ENCODE peak calls at places on chromosomes 7 and 10, in six cellular contexts. G, A, D, Y, N and U are unnamed samples.

GRCh38 chr7:95636140-95636539 is 39.8 kb upstream of the PDK4 start:
- DNase-seq in G (no peak), N (no peak), D (no peak), Y (no peak), A (peak), U (no peak)

GRCh38 chr10:4073912-4074311 is 288.9 kb upstream of the KLF6 start:
- DNase-seq in G (peak), Y (no peak), D (no peak), A (peak), N (no peak), U (no peak)

GRCh38 chr7:102413071-102413470 is 16.9 kb downstream of the PRKRIP1 start:
- DNase-seq in Y (no peak), N (no peak), D (no peak), G (no peak), A (no peak), U (no peak)

GRCh38 chr10:129978322-129978721 is 14.2 kb upstream of the EBF3 start:
- DNase-seq in G (no peak), N (no peak), Y (no peak), A (no peak), D (no peak), U (no peak)

GRCh38 chr10:133329401-133330202 is 7.1 kb downstream of the CALY start:
- DNase-seq in N (peak), G (peak), A (peak), D (peak), Y (peak), U (peak)

GRCh38 chr7:81877890-81878289 is 108.0 kb upstream of the HGF start:
- DNase-seq in G (no peak), N (no peak), D (no peak), Y (no peak), A (no peak), U (no peak)

GRCh38 chr10:31656820-31657470 is 271.7 kb downstream of the ARHGAP12 start:
- DNase-seq in G (no peak), N (no peak), Y (no peak), D (no peak), A (no peak), U (no peak)

GRCh38 chr10:130858626-130859025 is 452.9 kb downstream of the TCERG1L start:
- DNase-seq in G (no peak), D (no peak), N (peak), Y (no peak), A (no peak), U (no peak)

GRCh38 chr10:3122486-3123205 is 49.9 kb downstream of the PITRM1 start:
- DNase-seq in N (no peak), A (no peak), D (no peak), Y (peak), G (no peak), U (no peak)

GRCh38 chr10:60944159-60944909 is at the start of gene RHOBTB1:
- DNase-seq in D (peak), G (peak), Y (peak), A (peak), N (peak), U (peak)

GRCh38 chr10:132260083-132260482 is 47.7 kb downstream of the STK32C start:
- DNase-seq in Y (no peak), A (no peak), G (no peak), D (no peak), N (no peak), U (no peak)

GRCh38 chr10:5583525-5584175 is 58.9 kb downstream of the CALML3 start:
- DNase-seq in Y (peak), A (no peak), G (no peak), D (peak), N (peak), U (peak)

GRCh38 chr10:71697938-71698709 is 21.5 kb downstream of the C10orf105 start:
- DNase-seq in N (no peak), A (no peak), D (no peak), G (no peak), Y (no peak), U (no peak)

GRCh38 chr7:24660541-24660940 is 87.3 kb downstream of the PALS2 start:
- DNase-seq in D (no peak), N (no peak), Y (no peak), A (no peak), G (peak), U (no peak)

GRCh38 chr10:103747193-103747865 is 108.0 kb downstream of the SH3PXD2A start:
- DNase-seq in D (no peak), A (no peak), N (no peak), Y (no peak), G (peak), U (no peak)

GRCh38 chr7:111108526-111108925 is 17.6 kb downstream of the LRRN3 start:
- DNase-seq in N (no peak), A (peak), D (no peak), G (peak), Y (no peak), U (no peak)

GRCh38 chr10:76210241-76210640 is 778.8 kb downstream of the LRMDA start:
- DNase-seq in D (no peak), N (no peak), Y (no peak), A (no peak), G (no peak), U (no peak)

GRCh38 chr10:58767652-58768051 is 255.0 kb downstream of the BICC1 start:
- DNase-seq in A (no peak), N (no peak), D (no peak), Y (no peak), G (no peak), U (no peak)

GRCh38 chr10:108147346-108147745 is 982.8 kb upstream of the SORCS1 start:
- DNase-seq in Y (no peak), G (no peak), D (no peak), A (no peak), N (no peak), U (no peak)

GRCh38 chr10:28788767-28789166 is 111.4 kb downstream of the BAMBI start:
- DNase-seq in D (no peak), Y (no peak), N (no peak), A (no peak), G (no peak), U (no peak)

GRCh38 chr7:151632750-151633515 is 113.2 kb upstream of the RHEB start:
- DNase-seq in N (peak), A (peak), D (peak), Y (peak), G (peak), U (peak)

GRCh38 chr10:6561552-6561951 is 18.5 kb downstream of the PRKCQ start:
- DNase-seq in A (no peak), N (no peak), Y (no peak), G (no peak), D (no peak), U (no peak)

GRCh38 chr10:11610855-11611247 is 599 bp downstream of the USP6NL start:
- DNase-seq in A (peak), D (peak), Y (no peak), G (peak), N (peak), U (no peak)

GRCh38 chr7:100220833-100221718 is 1.3 kb downstream of the PVRIG start:
- DNase-seq in N (no peak), D (no peak), G (no peak), A (no peak), Y (no peak), U (no peak)

GRCh38 chr7:139906879-139907278 is 77.8 kb downstream of the TBXAS1 start:
- DNase-seq in Y (no peak), N (no peak), D (no peak), A (no peak), G (no peak), U (no peak)

GRCh38 chr7:77354914-77355313 is 61.2 kb downstream of the GSAP start:
- DNase-seq in G (no peak), A (no peak), Y (no peak), D (no peak), N (no peak), U (no peak)

GRCh38 chr10:5776881-5777197 is 36.4 kb downstream of the GDI2 start:
- DNase-seq in A (peak), D (no peak), Y (no peak), N (no peak), G (peak), U (no peak)

GRCh38 chr10:33212061-33212748 is 122.3 kb downstream of the NRP1 start:
- DNase-seq in D (no peak), G (peak), Y (no peak), A (peak), N (no peak), U (no peak)

GRCh38 chr7:130219086-130219620 is 11.5 kb downstream of the SSMEM1 start:
- DNase-seq in Y (no peak), N (no peak), A (no peak), D (no peak), G (no peak), U (no peak)

GRCh38 chr10:78398385-78398784 is 364.7 kb downstream of the RPS24 start:
- DNase-seq in D (no peak), A (no peak), Y (no peak), N (no peak), G (no peak), U (no peak)

GRCh38 chr10:91864744-91865143 is 44.5 kb downstream of the FGFBP3 start:
- DNase-seq in A (peak), G (peak), Y (no peak), D (no peak), N (no peak), U (no peak)

GRCh38 chr10:96664563-96664962 is 55.8 kb downstream of the PIK3AP1 start:
- DNase-seq in D (no peak), A (no peak), N (no peak), G (no peak), Y (no peak), U (no peak)

GRCh38 chr7:29494350-29494749 is 69.3 kb upstream of the PRR15 start:
- DNase-seq in Y (peak), D (no peak), A (peak), G (no peak), N (no peak), U (no peak)

GRCh38 chr10:5737352-5737751 is 52.7 kb downstream of the TASOR2 start:
- DNase-seq in G (no peak), Y (peak), D (peak), A (no peak), N (peak), U (no peak)

GRCh38 chr10:88033380-88033779 is 170.0 kb downstream of the PTEN start:
- DNase-seq in Y (no peak), G (no peak), N (no peak), D (no peak), A (no peak), U (no peak)

DNA sequence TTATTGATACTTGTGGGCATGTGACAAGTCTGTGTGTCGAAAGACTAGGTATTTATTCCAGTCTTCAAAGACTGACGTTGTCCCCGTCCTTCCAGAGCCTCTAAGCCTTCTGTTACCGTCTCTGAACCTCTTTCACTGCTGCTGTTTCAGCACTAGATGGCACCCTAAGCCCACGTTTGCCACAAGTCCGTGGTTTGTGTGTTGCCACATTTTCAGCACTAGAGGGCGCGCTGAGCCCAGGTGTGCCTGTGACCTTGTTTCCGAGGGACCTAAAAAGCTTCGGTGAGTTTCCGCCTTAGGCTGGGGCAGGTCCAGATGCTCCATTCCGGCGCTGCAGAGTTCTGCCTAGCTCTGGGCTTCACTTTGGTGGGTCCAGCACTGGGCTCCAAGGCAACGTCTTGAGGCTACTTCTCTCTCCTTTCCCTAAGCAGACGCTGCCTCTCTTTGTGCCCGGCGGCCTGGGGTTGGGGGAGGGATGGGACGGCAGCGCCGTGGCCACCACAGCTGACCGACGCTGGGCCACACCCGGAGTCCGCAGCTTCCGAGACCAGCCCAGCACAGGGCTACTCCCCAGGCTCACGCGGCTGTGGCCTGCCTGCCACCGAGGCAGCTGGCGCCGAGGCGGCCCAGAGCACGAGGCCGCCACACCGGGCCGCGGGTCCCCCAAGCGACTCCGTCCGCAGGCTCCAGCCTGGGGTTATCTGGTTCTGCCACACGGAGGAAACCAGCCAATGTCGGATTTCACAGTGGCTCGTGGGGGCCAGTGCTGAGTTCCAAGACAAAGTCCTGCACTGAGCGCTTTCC is 520.2 kb downstream of the REEP3 start:
- DNase-seq in Y (peak), D (peak), N (peak), A (peak), G (peak), U (peak)
- H3K4ac ChIP-seq in Y (no peak), D (no peak), N (peak), A (no peak), G (no peak), U (no peak)

DNA sequence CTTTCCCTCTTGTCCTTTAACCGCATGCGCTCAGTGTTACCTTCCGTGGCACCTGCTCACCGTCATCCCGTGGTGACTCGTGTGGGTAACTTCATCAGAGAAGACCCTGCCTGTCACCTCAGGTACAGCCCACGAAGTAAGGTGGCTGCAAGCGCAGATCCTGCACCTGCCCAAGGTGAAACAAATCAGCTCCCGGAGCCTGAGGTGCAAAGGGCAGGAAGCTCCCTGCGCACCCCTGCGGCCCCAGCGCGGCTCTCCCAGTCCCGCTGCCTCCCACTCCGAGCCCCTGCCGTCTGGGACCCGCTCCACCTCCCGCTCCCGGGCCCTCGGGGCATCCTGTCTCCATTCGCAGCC is 110.9 kb upstream of the LANCL2 start:
- DNase-seq in D (peak), A (no peak), G (no peak), Y (no peak), N (no peak), U (no peak)
- H2AFZ ChIP-seq in D (peak), A (peak), G (peak), Y (peak), N (peak), U (peak)

DNA sequence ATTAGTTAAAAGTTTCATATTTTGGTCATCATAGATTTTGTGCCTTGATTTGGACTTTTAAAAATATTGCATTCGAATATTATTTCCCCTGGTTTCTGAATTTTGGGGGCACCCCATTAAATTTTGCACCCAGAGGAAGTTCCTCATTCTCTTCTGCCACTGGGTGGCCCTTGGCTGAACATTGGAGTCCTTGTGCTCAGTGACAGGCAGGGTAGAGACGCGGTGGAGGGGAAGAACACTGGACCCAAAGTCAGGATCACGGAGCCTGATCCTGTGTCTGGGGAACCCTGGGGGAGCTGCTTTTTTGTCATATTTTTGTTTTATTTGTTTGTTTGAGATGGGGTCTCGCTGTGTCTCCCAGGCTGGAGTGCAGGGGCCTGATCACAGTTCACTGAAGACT is 74.7 kb downstream of the MKI67 start:
- DNase-seq in Y (no peak), N (no peak), G (no peak), D (no peak), A (no peak), U (no peak)
- H3K4ac ChIP-seq in Y (no peak), N (no peak), G (no peak), D (no peak), A (no peak), U (no peak)

GRCh38 chr10:113983552-113983951 is 60.1 kb upstream of the ADRB1 start:
- DNase-seq in D (no peak), Y (no peak), N (no peak), G (no peak), A (no peak), U (no peak)
- H2AFZ ChIP-seq in D (no peak), Y (no peak), N (no peak), G (no peak), A (no peak), U (no peak)

DNA sequence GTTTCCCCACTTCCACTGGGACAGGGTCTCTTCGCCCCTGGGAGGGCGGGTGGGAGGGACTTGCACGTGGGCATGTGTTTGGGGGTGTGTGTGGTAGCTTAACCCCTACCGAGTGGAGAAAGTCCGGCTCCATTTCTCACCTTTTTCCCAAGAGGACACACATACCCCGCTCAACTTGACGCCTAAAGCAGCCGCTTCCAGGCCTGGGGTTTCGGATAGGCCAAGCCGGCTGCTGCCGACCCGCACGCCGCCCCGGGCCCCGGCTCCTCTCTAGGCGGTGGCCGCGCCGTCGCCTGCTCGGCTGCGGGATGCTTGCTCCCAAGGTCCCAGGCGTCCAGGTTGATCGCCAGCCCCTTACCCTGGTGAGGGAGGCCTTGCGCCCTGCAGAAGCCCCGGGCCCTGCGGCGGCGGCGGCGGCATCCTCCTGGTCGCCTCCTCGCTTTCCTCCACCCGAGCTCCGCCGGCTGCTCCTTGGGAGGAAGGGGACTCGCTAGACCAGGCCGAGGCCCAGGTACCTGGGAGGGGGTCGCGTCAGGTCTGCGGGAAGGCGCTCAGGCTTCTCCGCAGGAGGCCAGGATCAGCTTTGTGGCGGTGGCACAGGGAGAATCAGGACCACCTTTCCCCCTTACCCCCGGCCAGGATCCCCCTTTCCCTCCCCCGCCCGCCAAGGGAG is 3.2 kb upstream of the GATA3 start:
- DNase-seq in N (peak), D (no peak), G (no peak), Y (peak), A (no peak), U (peak)
- H3K4ac ChIP-seq in N (no peak), D (no peak), G (no peak), Y (peak), A (no peak), U (no peak)

GRCh38 chr7:118324790-118325449 is 100.4 kb downstream of the ANKRD7 start:
- DNase-seq in G (no peak), A (no peak), D (peak), N (no peak), Y (no peak), U (no peak)
- H2AFZ ChIP-seq in G (no peak), A (no peak), D (no peak), N (no peak), Y (no peak), U (no peak)

GRCh38 chr10:75207868-75208167 is 2.8 kb upstream of the VDAC2 start:
- DNase-seq in N (no peak), Y (no peak), D (no peak), G (no peak), A (no peak), U (no peak)
- H3K4ac ChIP-seq in N (no peak), Y (no peak), D (no peak), G (peak), A (no peak), U (no peak)

GRCh38 chr10:128211064-128211504 is 84.9 kb upstream of the MKI67 start:
- DNase-seq in G (no peak), Y (no peak), N (peak), D (no peak), A (no peak), U (no peak)
- H2AFZ ChIP-seq in G (peak), Y (peak), N (no peak), D (no peak), A (peak), U (no peak)